ENCODE peak calls at places on chromosome 1, in eight cellular contexts. J is GM12864, Y is AG10803, C is HL-60, N is cardiac fibroblast, U is OCI-LY7, Z is epithelial cell of esophagus, T is left ventricle myocardium inferior. L is an unnamed sample.

GRCh38 chr1:3319874-3320245 is 134.6 kb upstream of the ARHGEF16 start:
- DNase-seq in T (no peak), U (peak), N (peak), Y (peak), Z (peak), C (peak), J (peak), L (peak)

GRCh38 chr1:199913313-199913712 is 114.2 kb upstream of the NR5A2 start:
- DNase-seq in T (no peak), J (no peak), N (no peak), Y (no peak), Z (no peak), C (no peak), U (no peak), L (no peak)

GRCh38 chr1:4018721-4019521 is 118.8 kb upstream of the C1orf174 start:
- DNase-seq in C (no peak), J (no peak), T (no peak), N (no peak), Z (no peak), Y (no peak), U (no peak), L (no peak)

GRCh38 chr1:246617156-246617555 is 50.9 kb downstream of the CNST start:
- DNase-seq in Z (no peak), T (no peak), U (no peak), Y (no peak), N (no peak), C (no peak), J (no peak), L (no peak)

GRCh38 chr1:204445860-204446412 is 34.3 kb upstream of the PPP1R15B start:
- DNase-seq in Z (no peak), U (peak), Y (peak), N (peak), C (peak), T (no peak), J (no peak), L (peak)

GRCh38 chr1:24308365-24309015 is 10.7 kb upstream of the GRHL3 start:
- DNase-seq in Y (no peak), J (no peak), C (no peak), U (peak), N (peak), Z (no peak), T (no peak), L (peak)

GRCh38 chr1:41436281-41437010 is 48.0 kb downstream of the EDN2 start:
- DNase-seq in C (no peak), N (no peak), T (no peak), Z (no peak), J (no peak), U (no peak), Y (no peak), L (no peak)

GRCh38 chr1:55869050-55869449 is 653.9 kb upstream of the USP24 start:
- DNase-seq in Z (no peak), C (no peak), N (peak), U (no peak), T (peak), Y (peak), J (no peak), L (no peak)

GRCh38 chr1:7827134-7827955 is 25.5 kb downstream of the UTS2 start:
- DNase-seq in T (no peak), Z (no peak), J (no peak), Y (peak), U (peak), N (peak), C (no peak), L (no peak)

GRCh38 chr1:70043806-70044205 is 161.6 kb downstream of the LRRC40 start:
- DNase-seq in J (no peak), N (peak), Y (peak), C (no peak), T (no peak), Z (peak), U (no peak), L (no peak)

GRCh38 chr1:32816676-32817158 is 441 bp downstream of the YARS1 start:
- DNase-seq in C (peak), J (no peak), N (peak), U (no peak), T (no peak), Z (peak), Y (peak), L (peak)

GRCh38 chr1:29513357-29513756 is 277.0 kb downstream of the PTPRU start:
- DNase-seq in U (peak), C (no peak), Y (peak), T (peak), J (no peak), N (peak), Z (peak), L (peak)

GRCh38 chr1:68223714-68224113 is 8.6 kb downstream of the WLS start:
- DNase-seq in U (no peak), C (no peak), N (peak), Z (no peak), J (no peak), T (no peak), Y (no peak), L (no peak)

GRCh38 chr1:204408074-204408507 is 3.5 kb downstream of the PPP1R15B start:
- DNase-seq in T (peak), U (no peak), Z (peak), C (peak), N (peak), J (no peak), Y (peak), L (peak)

GRCh38 chr1:231806623-231807470 is 180.3 kb downstream of the DISC1 start:
- DNase-seq in C (peak), Z (peak), Y (no peak), N (no peak), U (peak), T (peak), J (no peak), L (peak)

GRCh38 chr1:234602334-234603220 is 7.4 kb downstream of the IRF2BP2 start:
- DNase-seq in N (peak), Y (peak), C (peak), U (peak), Z (peak), T (no peak), J (no peak), L (peak)

GRCh38 chr1:95193591-95193990 is 40.4 kb upstream of the RWDD3 start:
- DNase-seq in J (no peak), Z (no peak), Y (no peak), T (no peak), N (no peak), U (no peak), C (no peak), L (no peak)

GRCh38 chr1:200053091-200053490 is 25.6 kb downstream of the NR5A2 start:
- DNase-seq in U (no peak), Z (no peak), J (no peak), Y (no peak), N (no peak), T (no peak), C (no peak), L (no peak)

GRCh38 chr1:8598783-8599182 is 218.7 kb downstream of the RERE start:
- DNase-seq in C (no peak), U (no peak), T (no peak), J (no peak), N (peak), Y (no peak), Z (no peak), L (no peak)

GRCh38 chr1:32394890-32395415 is 712 bp upstream of the BSDC1 start:
- DNase-seq in U (no peak), T (no peak), J (no peak), N (no peak), C (no peak), Z (peak), Y (no peak), L (no peak)

GRCh38 chr1:214351551-214352277 is 70.8 kb downstream of the SMYD2 start:
- DNase-seq in J (no peak), Y (no peak), U (no peak), N (no peak), Z (no peak), T (no peak), C (no peak), L (no peak)

GRCh38 chr1:63873751-63874150 is 99.9 kb downstream of the ROR1 start:
- DNase-seq in U (no peak), N (no peak), Z (no peak), J (no peak), Y (peak), C (no peak), T (no peak), L (no peak)

GRCh38 chr1:112544011-112544688 is 35.4 kb downstream of the WNT2B start:
- DNase-seq in U (no peak), Y (peak), T (no peak), J (no peak), C (no peak), N (peak), Z (peak), L (no peak)

GRCh38 chr1:156643266-156644092 is 1.6 kb downstream of the BCAN start:
- DNase-seq in J (no peak), U (no peak), Y (no peak), Z (no peak), C (peak), N (no peak), T (no peak), L (peak)

GRCh38 chr1:91736999-91737615 is 148.8 kb downstream of the TGFBR3 start:
- DNase-seq in N (peak), C (no peak), Z (peak), T (no peak), J (no peak), Y (peak), U (no peak), L (no peak)

GRCh38 chr1:241802849-241803248 is 45.2 kb upstream of the EXO1 start:
- DNase-seq in N (no peak), U (no peak), Y (no peak), T (no peak), J (no peak), Z (peak), C (no peak), L (no peak)

GRCh38 chr1:28602536-28603439 is 10.7 kb downstream of the RAB42 start:
- DNase-seq in C (peak), J (no peak), Y (peak), U (peak), Z (peak), T (no peak), N (peak), L (peak)

GRCh38 chr1:115467196-115467595 is 129.1 kb upstream of the NGF start:
- DNase-seq in N (no peak), T (no peak), C (no peak), U (no peak), J (no peak), Z (no peak), Y (no peak), L (no peak)

GRCh38 chr1:97797403-97798183 is 123.2 kb downstream of the DPYD start:
- DNase-seq in N (peak), T (peak), C (no peak), Y (peak), J (no peak), U (no peak), Z (no peak), L (no peak)

GRCh38 chr1:11384170-11384554 is 94.8 kb upstream of the DISP3 start:
- DNase-seq in Y (no peak), U (no peak), Z (peak), N (peak), J (no peak), T (no peak), C (no peak), L (peak)

GRCh38 chr1:110068646-110069301 is 1.7 kb downstream of the ALX3 start:
- DNase-seq in Z (no peak), Y (no peak), J (no peak), N (no peak), T (no peak), C (peak), U (no peak), L (no peak)

GRCh38 chr1:8023287-8023994 is 2.7 kb downstream of the ERRFI1 start:
- DNase-seq in N (no peak), T (no peak), U (no peak), Z (no peak), C (no peak), Y (no peak), J (no peak), L (no peak)

GRCh38 chr1:222928212-222928611 is 113.4 kb downstream of the DISP1 start:
- DNase-seq in U (no peak), T (peak), N (peak), C (no peak), J (no peak), Y (peak), Z (peak), L (no peak)

GRCh38 chr1:39971138-39971537 is 16.2 kb downstream of the MFSD2A start:
- DNase-seq in C (no peak), N (no peak), J (no peak), T (no peak), Z (no peak), Y (no peak), U (no peak), L (no peak)

GRCh38 chr1:46183926-46184557 is 7.8 kb upstream of the P3R3URF start:
- DNase-seq in T (no peak), J (no peak), Z (no peak), N (no peak), Y (peak), U (no peak), C (peak), L (peak)

GRCh38 chr1:233357595-233358446 is 30.3 kb downstream of the MAP3K21 start:
- DNase-seq in U (no peak), N (no peak), Z (no peak), J (no peak), Y (no peak), C (no peak), T (no peak), L (no peak)

GRCh38 chr1:29383972-29384371 is 147.7 kb downstream of the PTPRU start:
- DNase-seq in J (no peak), T (no peak), C (no peak), N (peak), U (no peak), Y (peak), Z (peak), L (no peak)

GRCh38 chr1:187471555-187471954 is 642.8 kb downstream of the PLA2G4A start:
- DNase-seq in N (peak), C (no peak), T (no peak), Z (peak), J (no peak), U (no peak), Y (peak), L (no peak)

GRCh38 chr1:227781314-227781930 is 34.1 kb upstream of the PRSS38 start:
- DNase-seq in Z (no peak), T (no peak), U (no peak), C (no peak), J (no peak), Y (no peak), N (no peak), L (no peak)

DNA sequence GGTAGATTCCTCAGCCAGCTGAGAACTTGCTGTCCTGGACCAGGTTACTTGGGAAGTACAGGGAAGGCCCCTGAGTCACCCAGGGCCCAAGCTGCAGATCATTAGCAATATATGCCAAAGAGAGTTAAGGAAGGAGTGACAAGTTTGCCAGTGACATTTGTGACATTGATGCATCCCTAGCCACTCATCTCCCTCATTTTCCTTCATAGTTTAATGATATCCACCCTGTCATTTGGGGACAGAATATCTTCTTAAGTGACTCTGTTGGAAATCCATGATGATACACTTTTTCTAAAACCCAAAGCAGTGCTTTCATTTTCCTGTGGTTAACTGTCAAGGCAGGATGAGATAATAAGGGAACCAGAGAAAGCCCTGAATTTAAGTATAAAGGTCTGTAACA is 3.2 kb downstream of the TNN start:
- DNase-seq in J (no peak), Z (no peak), T (no peak), Y (no peak), N (no peak), C (no peak), U (no peak), L (no peak)
- H3K4me3 ChIP-seq in J (no peak), Z (no peak), T (no peak), Y (no peak), N (no peak), C (no peak), U (no peak), L (no peak)

DNA sequence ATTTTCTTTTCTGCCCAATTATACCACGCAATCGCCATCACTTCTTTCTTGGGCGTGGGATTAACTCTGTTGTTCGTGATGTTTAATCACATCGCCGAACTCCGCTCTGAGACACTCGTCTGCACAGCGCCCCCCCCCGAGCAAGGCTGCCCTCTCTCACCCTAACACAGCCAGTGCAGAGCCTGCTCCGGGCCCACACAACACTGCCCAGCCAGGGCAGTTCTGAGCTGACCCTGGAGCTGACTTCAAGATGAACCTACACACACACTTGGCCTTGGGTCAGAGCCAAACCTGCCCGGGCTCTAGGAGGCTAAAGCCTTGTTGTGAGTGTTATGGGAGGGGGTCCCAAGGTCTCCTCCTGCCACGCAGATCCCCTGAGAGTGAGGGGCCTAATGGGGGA is 64.6 kb upstream of the LRP8 start:
- DNase-seq in Y (no peak), Z (no peak), N (no peak), U (no peak), J (no peak), C (no peak), T (no peak), L (no peak)
- TF ChIP-seq CTCF in Y (no peak), Z (no peak), N (no peak), U (no peak), J (peak), C (no peak), T (no peak), L (no peak)

DNA sequence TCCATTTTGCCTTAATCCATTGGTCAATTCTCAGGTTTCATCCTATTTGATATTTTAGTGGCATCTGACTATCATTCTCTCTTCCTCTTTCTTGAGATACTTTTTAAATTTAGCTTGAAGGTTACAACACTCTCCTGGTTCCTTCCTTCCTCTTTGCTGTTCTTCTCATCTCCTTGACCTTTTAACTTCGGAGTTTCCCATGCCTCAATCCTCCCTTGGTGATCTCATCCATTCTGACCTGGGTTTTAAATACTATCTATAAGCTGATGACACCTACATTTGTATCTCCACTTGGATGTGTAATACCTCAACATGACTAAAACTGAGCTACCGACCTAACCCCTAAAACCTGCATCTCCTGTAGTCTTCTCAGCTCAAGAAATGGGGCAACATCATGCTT is 4.8 kb upstream of the ZNF687 start:
- DNase-seq in Z (peak), T (no peak), U (peak), C (peak), N (no peak), Y (no peak), J (peak), L (peak)
- H3K4me3 ChIP-seq in Z (no peak), T (no peak), U (no peak), C (no peak), N (no peak), Y (no peak), J (no peak), L (no peak)

DNA sequence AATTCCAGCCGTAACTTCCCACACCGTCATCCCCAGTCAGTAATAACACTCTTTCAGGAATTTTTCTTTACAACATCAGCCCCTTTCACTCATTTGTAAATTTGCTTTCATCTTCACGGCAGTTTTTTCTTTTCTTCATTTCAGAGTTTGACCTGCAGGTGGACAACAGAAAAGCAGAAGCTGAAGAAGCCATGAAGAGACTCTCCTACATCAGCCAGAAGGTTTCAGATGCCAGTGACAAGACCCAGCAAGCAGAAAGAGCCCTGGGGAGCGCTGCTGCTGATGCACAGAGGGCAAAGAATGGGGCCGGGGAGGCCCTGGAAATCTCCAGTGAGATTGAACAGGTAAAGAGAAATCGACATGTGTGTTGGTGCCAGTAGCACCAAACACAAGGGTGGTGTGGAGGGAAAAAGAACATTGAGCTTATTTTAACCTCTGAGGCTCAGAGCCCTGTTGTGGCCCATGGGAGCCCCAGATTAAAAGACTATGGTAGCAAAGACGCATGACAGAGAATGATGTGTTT is 53.2 kb downstream of the LAMC2 start:
- DNase-seq in C (no peak), Z (no peak), J (no peak), N (no peak), Y (no peak), U (no peak), T (no peak), L (peak)
- TF ChIP-seq CTCF in C (no peak), Z (no peak), J (no peak), N (no peak), Y (no peak), U (no peak), T (no peak), L (peak)

L was measured in GM12865.